ENCODE peak calls at places on chromosome 22, in seven cellular contexts. One of them, this sample, is unnamed.

GRCh38 chr22:47064416-47064815 is 302.0 kb downstream of the TBC1D22A start:
- DNase-seq in psoas muscle: no peak
- DNase-seq in neuronal stem cell: no peak
- DNase-seq in thoracic aorta: no peak
- DNase-seq in mesendoderm: no peak
- DNase-seq in prostate gland: no peak
- DNase-seq in stomach: no peak
- DNase-seq in this sample: no peak

GRCh38 chr22:35558031-35558430 is 17.4 kb downstream of the RASD2 start:
- DNase-seq in neuronal stem cell: no peak
- DNase-seq in psoas muscle: no peak
- DNase-seq in thoracic aorta: no peak
- DNase-seq in prostate gland: no peak
- DNase-seq in mesendoderm: no peak
- DNase-seq in stomach: no peak
- DNase-seq in this sample: no peak

GRCh38 chr22:17874231-17874630 is 100.0 kb upstream of the BID start:
- DNase-seq in thoracic aorta: no peak
- DNase-seq in stomach: no peak
- DNase-seq in psoas muscle: peak; percentile 29
- DNase-seq in prostate gland: no peak
- DNase-seq in mesendoderm: no peak
- DNase-seq in neuronal stem cell: no peak
- DNase-seq in this sample: no peak

GRCh38 chr22:29346659-29347058 is 31.2 kb upstream of the RASL10A start:
- DNase-seq in prostate gland: peak; percentile 86
- DNase-seq in thoracic aorta: no peak
- DNase-seq in stomach: peak; percentile 70
- DNase-seq in neuronal stem cell: no peak
- DNase-seq in mesendoderm: no peak
- DNase-seq in psoas muscle: peak; percentile 77
- DNase-seq in this sample: no peak

GRCh38 chr22:26589367-26589844 is 526 bp downstream of the TPST2 start:
- DNase-seq in neuronal stem cell: peak; percentile 17
- DNase-seq in thoracic aorta: no peak
- DNase-seq in mesendoderm: peak; percentile 68
- DNase-seq in prostate gland: no peak
- DNase-seq in psoas muscle: peak; percentile 68
- DNase-seq in stomach: peak; percentile 38
- DNase-seq in this sample: no peak

GRCh38 chr22:41621911-41622179 is 750 bp downstream of the XRCC6 start:
- DNase-seq in thoracic aorta: no peak
- DNase-seq in neuronal stem cell: no peak
- DNase-seq in mesendoderm: no peak
- DNase-seq in stomach: no peak
- DNase-seq in prostate gland: no peak
- DNase-seq in psoas muscle: no peak
- DNase-seq in this sample: no peak

GRCh38 chr22:28141614-28142013 is 222.6 kb upstream of the PITPNB start:
- DNase-seq in mesendoderm: no peak
- DNase-seq in prostate gland: no peak
- DNase-seq in psoas muscle: no peak
- DNase-seq in stomach: no peak
- DNase-seq in thoracic aorta: no peak
- DNase-seq in neuronal stem cell: no peak
- DNase-seq in this sample: no peak

GRCh38 chr22:48708558-48709245 is 1119.0 kb downstream of the BRD1 start:
- DNase-seq in psoas muscle: no peak
- DNase-seq in mesendoderm: no peak
- DNase-seq in thoracic aorta: no peak
- DNase-seq in stomach: no peak
- DNase-seq in neuronal stem cell: no peak
- DNase-seq in prostate gland: no peak
- DNase-seq in this sample: no peak

GRCh38 chr22:38697055-38697980 is 3.4 kb downstream of the JOSD1 start:
- DNase-seq in neuronal stem cell: no peak
- DNase-seq in prostate gland: peak; percentile 52
- DNase-seq in mesendoderm: peak; percentile 21
- DNase-seq in stomach: peak; percentile 70
- DNase-seq in thoracic aorta: no peak
- DNase-seq in psoas muscle: no peak
- DNase-seq in this sample: no peak

GRCh38 chr22:29581799-29582198 is 886 bp upstream of the NIPSNAP1 start:
- DNase-seq in mesendoderm: no peak
- DNase-seq in thoracic aorta: no peak
- DNase-seq in neuronal stem cell: no peak
- DNase-seq in stomach: peak; percentile 56
- DNase-seq in prostate gland: no peak
- DNase-seq in psoas muscle: no peak
- DNase-seq in this sample: no peak

GRCh38 chr22:33512961-33513360 is 407.3 kb downstream of the LARGE1 start:
- DNase-seq in prostate gland: no peak
- DNase-seq in stomach: no peak
- DNase-seq in thoracic aorta: no peak
- DNase-seq in neuronal stem cell: no peak
- DNase-seq in psoas muscle: no peak
- DNase-seq in mesendoderm: no peak
- DNase-seq in this sample: no peak

GRCh38 chr22:37019309-37020191 is at the start of the genes MPST and TST:
- DNase-seq in stomach: peak; percentile 81
- DNase-seq in thoracic aorta: no peak
- DNase-seq in neuronal stem cell: peak; percentile 75
- DNase-seq in mesendoderm: peak; percentile 77
- DNase-seq in prostate gland: peak; percentile 75
- DNase-seq in psoas muscle: peak; percentile 91
- DNase-seq in this sample: no peak

GRCh38 chr22:36808611-36809344 is 8.1 kb downstream of the PVALB start:
- DNase-seq in prostate gland: peak; percentile 11
- DNase-seq in mesendoderm: no peak
- DNase-seq in psoas muscle: no peak
- DNase-seq in neuronal stem cell: no peak
- DNase-seq in stomach: no peak
- DNase-seq in thoracic aorta: no peak
- DNase-seq in this sample: no peak

GRCh38 chr22:17931400-17931825 is 92.9 kb downstream of the MICAL3 start:
- DNase-seq in psoas muscle: peak; percentile 89
- DNase-seq in thoracic aorta: no peak
- DNase-seq in neuronal stem cell: no peak
- DNase-seq in prostate gland: peak; percentile 57
- DNase-seq in stomach: peak; percentile 53
- DNase-seq in mesendoderm: no peak
- DNase-seq in this sample: no peak

GRCh38 chr22:30270841-30271240 is 4.2 kb upstream of the OSM start:
- DNase-seq in prostate gland: no peak
- DNase-seq in stomach: peak; percentile 59
- DNase-seq in thoracic aorta: no peak
- DNase-seq in psoas muscle: peak; percentile 82
- DNase-seq in mesendoderm: no peak
- DNase-seq in neuronal stem cell: no peak
- DNase-seq in this sample: no peak

GRCh38 chr22:38733329-38734202 is 22.2 kb downstream of the SUN2 start:
- DNase-seq in psoas muscle: peak; percentile 94
- DNase-seq in prostate gland: peak; percentile 67
- DNase-seq in neuronal stem cell: no peak
- DNase-seq in stomach: peak; percentile 77
- DNase-seq in thoracic aorta: no peak
- DNase-seq in mesendoderm: no peak
- DNase-seq in this sample: no peak

GRCh38 chr22:47043835-47044721 is 281.6 kb downstream of the TBC1D22A start:
- DNase-seq in stomach: peak; percentile 63
- DNase-seq in thoracic aorta: no peak
- DNase-seq in psoas muscle: peak; percentile 34
- DNase-seq in mesendoderm: no peak
- DNase-seq in neuronal stem cell: no peak
- DNase-seq in prostate gland: no peak
- DNase-seq in this sample: no peak

GRCh38 chr22:44925465-44926123 is 84.2 kb downstream of the PHF21B start:
- DNase-seq in psoas muscle: no peak
- DNase-seq in prostate gland: no peak
- DNase-seq in stomach: no peak
- DNase-seq in mesendoderm: no peak
- DNase-seq in thoracic aorta: no peak
- DNase-seq in neuronal stem cell: no peak
- DNase-seq in this sample: no peak

GRCh38 chr22:31584804-31585160 is 77.2 kb downstream of the PISD start:
- DNase-seq in psoas muscle: no peak
- DNase-seq in neuronal stem cell: no peak
- DNase-seq in prostate gland: no peak
- DNase-seq in mesendoderm: no peak
- DNase-seq in thoracic aorta: no peak
- DNase-seq in stomach: no peak
- DNase-seq in this sample: no peak
- H3K4me1 ChIP-seq in psoas muscle: no peaks in the 10 kb centered on the region
- H3K4me1 ChIP-seq in neuronal stem cell: peaks cover 6% of the 10 kb centered on the region
- H3K4me1 ChIP-seq in prostate gland: no peaks in the 10 kb centered on the region
- H3K4me1 ChIP-seq in mesendoderm: no peaks in the 10 kb centered on the region
- H3K4me1 ChIP-seq in thoracic aorta: peaks cover 27% of the 10 kb centered on the region
- H3K4me1 ChIP-seq in stomach: no peaks in the 10 kb centered on the region
- H3K4me1 ChIP-seq in this sample: no peaks in the 10 kb centered on the region

DNA sequence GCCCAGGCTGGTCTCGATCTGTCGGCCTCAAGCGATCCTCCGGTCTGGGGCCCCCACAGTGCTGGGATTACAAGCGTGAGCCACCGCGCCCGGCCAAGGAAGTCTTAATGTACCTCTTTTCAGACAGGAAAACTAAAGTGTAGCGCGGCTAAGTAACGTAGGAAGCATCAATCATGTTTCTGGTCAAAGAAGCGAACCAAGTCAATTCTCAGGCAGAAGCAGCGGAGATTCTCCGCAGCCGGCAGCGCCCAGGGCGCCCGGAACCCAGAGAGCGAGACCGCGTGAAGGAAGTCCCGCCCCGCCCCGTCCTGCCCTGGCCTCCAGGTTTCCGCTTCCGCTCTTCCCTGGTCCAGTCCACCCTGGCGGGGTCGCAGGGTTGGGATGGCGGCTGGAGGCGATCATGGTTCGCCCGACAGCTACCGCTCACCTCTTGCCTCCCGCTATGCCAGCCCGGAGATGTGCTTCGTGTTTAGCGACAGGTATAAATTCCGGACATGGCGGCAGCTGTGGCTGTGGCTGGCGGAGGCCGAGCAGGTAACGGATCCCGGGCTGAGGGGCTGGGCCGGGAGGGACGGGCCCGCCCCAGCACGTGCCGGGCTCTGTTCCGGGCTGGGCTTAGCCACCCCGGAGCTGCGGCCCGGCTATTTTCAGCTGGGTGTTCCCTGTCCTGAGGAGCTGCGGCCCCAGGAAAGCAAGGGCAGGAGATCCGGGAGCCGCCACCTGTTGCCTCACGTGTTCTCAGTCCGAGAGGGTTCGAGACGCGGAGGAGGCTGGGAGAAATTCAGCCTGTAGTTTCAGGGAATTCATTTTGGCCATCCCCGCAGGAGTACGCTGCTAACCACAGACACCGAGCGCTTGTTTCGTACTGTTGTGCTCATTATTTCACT is at the start of gene ADSL:
- DNase-seq in mesendoderm: peak; percentile 94
- DNase-seq in stomach: peak; percentile 88
- DNase-seq in psoas muscle: peak; percentile 95
- DNase-seq in prostate gland: peak; percentile 87
- DNase-seq in neuronal stem cell: peak; percentile 81
- DNase-seq in thoracic aorta: peak; percentile 63
- DNase-seq in this sample: no peak
- H3K4me1 ChIP-seq in mesendoderm: no peaks in the 10 kb centered on the region
- H3K4me1 ChIP-seq in stomach: peaks cover 11% of the 10 kb centered on the region
- H3K4me1 ChIP-seq in psoas muscle: peaks cover 53% of the 10 kb centered on the region
- H3K4me1 ChIP-seq in prostate gland: peaks cover 4% of the 10 kb centered on the region
- H3K4me1 ChIP-seq in neuronal stem cell: peaks cover 10% of the 10 kb centered on the region
- H3K4me1 ChIP-seq in thoracic aorta: peaks cover 30% of the 10 kb centered on the region
- H3K4me1 ChIP-seq in this sample: peaks cover 14% of the 10 kb centered on the region

GRCh38 chr22:20672732-20673131 is 101.2 kb upstream of the SERPIND1 start:
- DNase-seq in thoracic aorta: no peak
- DNase-seq in neuronal stem cell: no peak
- DNase-seq in stomach: no peak
- DNase-seq in mesendoderm: no peak
- DNase-seq in psoas muscle: no peak
- DNase-seq in prostate gland: no peak
- DNase-seq in this sample: no peak
- H3K4me1 ChIP-seq in thoracic aorta: no peaks in the 10 kb centered on the region
- H3K4me1 ChIP-seq in neuronal stem cell: no peaks in the 10 kb centered on the region
- H3K4me1 ChIP-seq in stomach: peaks cover 5% of the 10 kb centered on the region
- H3K4me1 ChIP-seq in mesendoderm: no peaks in the 10 kb centered on the region
- H3K4me1 ChIP-seq in psoas muscle: no peaks in the 10 kb centered on the region
- H3K4me1 ChIP-seq in prostate gland: no peaks in the 10 kb centered on the region
- H3K4me1 ChIP-seq in this sample: no peaks in the 10 kb centered on the region

GRCh38 chr22:23117275-23117674 is 24.5 kb downstream of the RSPH14 start:
- DNase-seq in mesendoderm: no peak
- DNase-seq in psoas muscle: no peak
- DNase-seq in stomach: no peak
- DNase-seq in neuronal stem cell: no peak
- DNase-seq in thoracic aorta: no peak
- DNase-seq in prostate gland: no peak
- DNase-seq in this sample: no peak

GRCh38 chr22:23117890-23118646 is 23.7 kb downstream of the RSPH14 start:
- DNase-seq in neuronal stem cell: no peak
- DNase-seq in mesendoderm: peak; percentile 48
- DNase-seq in stomach: no peak
- DNase-seq in psoas muscle: peak; percentile 40
- DNase-seq in prostate gland: no peak
- DNase-seq in thoracic aorta: no peak
- DNase-seq in this sample: no peak

GRCh38 chr22:23119492-23120414 is 22.0 kb downstream of the RSPH14 start:
- DNase-seq in neuronal stem cell: no peak
- DNase-seq in thoracic aorta: no peak
- DNase-seq in stomach: no peak
- DNase-seq in prostate gland: no peak
- DNase-seq in psoas muscle: peak; percentile 39
- DNase-seq in mesendoderm: peak; percentile 45
- DNase-seq in this sample: no peak

GRCh38 chr22:23120415-23120899 is 21.3 kb downstream of the RSPH14 start:
- DNase-seq in thoracic aorta: no peak
- DNase-seq in prostate gland: no peak
- DNase-seq in stomach: no peak
- DNase-seq in psoas muscle: peak; percentile 27
- DNase-seq in mesendoderm: no peak
- DNase-seq in neuronal stem cell: no peak
- DNase-seq in this sample: no peak

DNA sequence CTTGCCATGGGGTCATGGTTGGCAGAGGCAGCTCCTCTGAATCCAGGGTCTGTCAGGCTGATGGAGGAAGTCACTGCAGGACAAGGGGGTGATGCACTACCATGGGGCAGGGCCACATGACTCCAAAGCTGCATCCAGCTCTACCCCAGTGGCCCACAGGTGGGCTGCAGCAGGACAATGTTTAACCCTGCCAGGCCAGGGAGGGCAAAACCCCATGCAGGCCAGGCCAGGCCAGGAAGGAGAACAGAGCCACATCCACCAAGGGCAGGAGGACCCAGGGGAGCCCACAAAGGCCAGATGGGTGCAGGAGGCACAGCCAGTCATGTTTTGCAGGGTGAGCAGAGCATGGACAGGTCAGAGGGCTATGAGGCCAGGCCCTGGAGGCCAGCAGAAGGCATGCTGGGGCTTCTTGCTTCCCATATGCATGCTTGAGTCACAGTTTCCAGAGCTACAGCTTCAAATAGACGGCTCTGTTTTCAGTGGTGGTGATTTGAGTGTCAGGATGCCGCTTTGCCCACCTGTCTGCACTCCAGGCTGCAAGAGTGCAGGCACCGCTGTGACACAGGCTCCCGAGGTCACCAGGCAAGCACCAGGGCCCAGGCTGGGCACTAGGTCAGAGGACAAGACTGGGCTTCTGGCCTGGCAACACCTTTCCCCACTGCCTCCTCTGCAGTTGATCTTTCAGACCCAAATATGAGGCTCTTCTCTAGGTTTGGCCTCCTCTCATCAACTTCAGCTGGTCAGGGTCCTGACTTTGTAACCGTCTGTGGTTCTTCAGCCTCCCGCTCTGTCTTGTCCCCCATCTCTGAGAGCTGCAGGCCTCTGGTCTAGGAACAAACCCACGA is 22.9 kb downstream of the RSPH14 start:
- DNase-seq in psoas muscle: peak; percentile 36
- DNase-seq in stomach: no peak
- DNase-seq in neuronal stem cell: no peak
- DNase-seq in thoracic aorta: no peak
- DNase-seq in mesendoderm: no peak
- DNase-seq in prostate gland: no peak
- DNase-seq in this sample: no peak
- H3K4me1 ChIP-seq in psoas muscle: no peaks in the 10 kb centered on the region
- H3K4me1 ChIP-seq in stomach: peaks cover 5% of the 10 kb centered on the region
- H3K4me1 ChIP-seq in neuronal stem cell: no peaks in the 10 kb centered on the region
- H3K4me1 ChIP-seq in thoracic aorta: no peaks in the 10 kb centered on the region
- H3K4me1 ChIP-seq in mesendoderm: no peaks in the 10 kb centered on the region
- H3K4me1 ChIP-seq in prostate gland: no peaks in the 10 kb centered on the region
- H3K4me1 ChIP-seq in this sample: no peaks in the 10 kb centered on the region